ENCODE peak calls at places on chromosomes 2 and 18, in five cellular contexts. One of them, this sample, is unnamed.

GRCh38 chr18:48893559-48894265 is 57.1 kb downstream of the SMAD7 start:
- DNase-seq in left colon: peak
- DNase-seq in stimulated activated naive CD4-positive, alpha-beta T cell: no peak
- DNase-seq in ACHN: no peak
- DNase-seq in HTR-8/SVneo: no peak
- DNase-seq in this sample: no peak

GRCh38 chr18:13288509-13289138 is 70.1 kb downstream of the LDLRAD4 start:
- DNase-seq in HTR-8/SVneo: no peak
- DNase-seq in ACHN: no peak
- DNase-seq in stimulated activated naive CD4-positive, alpha-beta T cell: no peak
- DNase-seq in left colon: no peak
- DNase-seq in this sample: no peak

GRCh38 chr2:46747297-46747818 is 168.2 kb downstream of the MCFD2 start:
- DNase-seq in stimulated activated naive CD4-positive, alpha-beta T cell: no peak
- DNase-seq in ACHN: no peak
- DNase-seq in left colon: no peak
- DNase-seq in HTR-8/SVneo: no peak
- DNase-seq in this sample: no peak

GRCh38 chr2:8170552-8170951 is 511.3 kb upstream of the ID2 start:
- DNase-seq in HTR-8/SVneo: no peak
- DNase-seq in left colon: no peak
- DNase-seq in stimulated activated naive CD4-positive, alpha-beta T cell: no peak
- DNase-seq in ACHN: no peak
- DNase-seq in this sample: no peak

GRCh38 chr18:55262021-55262560 is 302.8 kb upstream of the CCDC68 start:
- DNase-seq in ACHN: no peak
- DNase-seq in stimulated activated naive CD4-positive, alpha-beta T cell: no peak
- DNase-seq in left colon: no peak
- DNase-seq in HTR-8/SVneo: no peak
- DNase-seq in this sample: no peak

GRCh38 chr2:219309278-219309677 is at the start of gene PTPRN:
- DNase-seq in HTR-8/SVneo: no peak
- DNase-seq in ACHN: no peak
- DNase-seq in left colon: no peak
- DNase-seq in stimulated activated naive CD4-positive, alpha-beta T cell: no peak
- DNase-seq in this sample: peak

GRCh38 chr2:62687644-62688043 is 17.9 kb upstream of the EHBP1 start:
- DNase-seq in left colon: no peak
- DNase-seq in ACHN: no peak
- DNase-seq in stimulated activated naive CD4-positive, alpha-beta T cell: no peak
- DNase-seq in HTR-8/SVneo: no peak
- DNase-seq in this sample: no peak

GRCh38 chr2:124025349-124025720 is 248 bp downstream of the CNTNAP5 start:
- DNase-seq in stimulated activated naive CD4-positive, alpha-beta T cell: no peak
- DNase-seq in ACHN: no peak
- DNase-seq in left colon: no peak
- DNase-seq in HTR-8/SVneo: no peak
- DNase-seq in this sample: no peak

GRCh38 chr2:61620244-61621159 is 82.3 kb upstream of the XPO1 start:
- DNase-seq in HTR-8/SVneo: peak
- DNase-seq in stimulated activated naive CD4-positive, alpha-beta T cell: no peak
- DNase-seq in ACHN: peak
- DNase-seq in left colon: no peak
- DNase-seq in this sample: peak

GRCh38 chr2:97740590-97741182 is 27.3 kb downstream of the ZAP70 start:
- DNase-seq in HTR-8/SVneo: peak
- DNase-seq in left colon: no peak
- DNase-seq in stimulated activated naive CD4-positive, alpha-beta T cell: no peak
- DNase-seq in ACHN: peak
- DNase-seq in this sample: peak

GRCh38 chr18:3151379-3152264 is 68.1 kb downstream of the MYOM1 start:
- DNase-seq in HTR-8/SVneo: peak
- DNase-seq in ACHN: peak
- DNase-seq in left colon: no peak
- DNase-seq in stimulated activated naive CD4-positive, alpha-beta T cell: peak
- DNase-seq in this sample: peak

GRCh38 chr2:111111101-111111755 is 9.5 kb upstream of the BCL2L11 start:
- DNase-seq in left colon: no peak
- DNase-seq in HTR-8/SVneo: no peak
- DNase-seq in ACHN: no peak
- DNase-seq in stimulated activated naive CD4-positive, alpha-beta T cell: no peak
- DNase-seq in this sample: no peak

GRCh38 chr2:15965564-15966019 is 25.2 kb downstream of the MYCN start:
- DNase-seq in left colon: no peak
- DNase-seq in ACHN: no peak
- DNase-seq in HTR-8/SVneo: no peak
- DNase-seq in stimulated activated naive CD4-positive, alpha-beta T cell: peak
- DNase-seq in this sample: no peak

GRCh38 chr2:235170536-235171510 is 219.0 kb downstream of the SH3BP4 start:
- DNase-seq in HTR-8/SVneo: peak
- DNase-seq in stimulated activated naive CD4-positive, alpha-beta T cell: no peak
- DNase-seq in left colon: no peak
- DNase-seq in ACHN: peak
- DNase-seq in this sample: peak

GRCh38 chr18:21167641-21168372 is 56.2 kb upstream of the ROCK1 start:
- DNase-seq in left colon: peak
- DNase-seq in HTR-8/SVneo: no peak
- DNase-seq in ACHN: no peak
- DNase-seq in stimulated activated naive CD4-positive, alpha-beta T cell: no peak
- DNase-seq in this sample: no peak

GRCh38 chr2:209380278-209380677 is 43.6 kb upstream of the MAP2 start:
- DNase-seq in ACHN: peak
- DNase-seq in left colon: no peak
- DNase-seq in HTR-8/SVneo: no peak
- DNase-seq in stimulated activated naive CD4-positive, alpha-beta T cell: no peak
- DNase-seq in this sample: no peak

GRCh38 chr2:240462704-240463273 is 27.3 kb downstream of the GPC1 start:
- DNase-seq in ACHN: no peak
- DNase-seq in HTR-8/SVneo: no peak
- DNase-seq in left colon: peak
- DNase-seq in stimulated activated naive CD4-positive, alpha-beta T cell: no peak
- DNase-seq in this sample: no peak

GRCh38 chr2:99476629-99477028 is 13.2 kb downstream of the REV1 start:
- DNase-seq in ACHN: no peak
- DNase-seq in left colon: no peak
- DNase-seq in stimulated activated naive CD4-positive, alpha-beta T cell: no peak
- DNase-seq in HTR-8/SVneo: no peak
- DNase-seq in this sample: no peak